ENCODE peak calls at places on chromosome 3, in six cellular contexts. I is stomach, S is left ventricle myocardium inferior, U is upper lobe of right lung, Y is pancreas, N is psoas muscle. V is an unnamed sample.

GRCh38 chr3:134373278-134373941 is 837 bp downstream of the AMOTL2 start:
- DNase-seq in I (peak), S (peak), U (peak), Y (peak), N (peak), V (peak)

GRCh38 chr3:126414961-126415660 is 20.4 kb downstream of the CFAP100 start:
- DNase-seq in I (peak), S (no peak), U (no peak), Y (no peak), N (no peak), V (no peak)

GRCh38 chr3:123328851-123329635 is 119.8 kb downstream of the ADCY5 start:
- DNase-seq in I (peak), S (peak), U (peak), Y (peak), N (peak), V (peak)

GRCh38 chr3:56885461-56885860 is 83.7 kb upstream of the ARHGEF3 start:
- DNase-seq in I (no peak), S (no peak), U (no peak), Y (no peak), N (no peak), V (no peak)

GRCh38 chr3:123739754-123740153 is 144.4 kb downstream of the MYLK start:
- DNase-seq in I (no peak), S (no peak), U (no peak), Y (no peak), N (no peak), V (peak)

GRCh38 chr3:108123326-108123725 is 32.5 kb upstream of the CD47 start:
- DNase-seq in I (no peak), S (no peak), U (no peak), Y (no peak), N (no peak), V (no peak)

GRCh38 chr3:171874251-171874679 is 31.1 kb downstream of the TMEM212 start:
- DNase-seq in I (no peak), S (no peak), U (no peak), Y (no peak), N (no peak), V (peak)

GRCh38 chr3:113758389-113759029 is 11.7 kb downstream of the ATP6V1A start:
- DNase-seq in I (no peak), S (no peak), U (no peak), Y (no peak), N (no peak), V (no peak)

GRCh38 chr3:192899540-192899982 is 18.1 kb downstream of the MB21D2 start:
- DNase-seq in I (no peak), S (no peak), U (no peak), Y (no peak), N (no peak), V (no peak)

GRCh38 chr3:155386817-155387403 is 93.4 kb upstream of the STRIT1 start:
- DNase-seq in I (no peak), S (no peak), U (no peak), Y (no peak), N (no peak), V (no peak)

GRCh38 chr3:182709306-182709705 is 84.0 kb upstream of the ATP11B start:
- DNase-seq in I (no peak), S (no peak), U (no peak), Y (no peak), N (no peak), V (no peak)

GRCh38 chr3:175129571-175129970 is 270.4 kb downstream of the NAALADL2 start:
- DNase-seq in I (no peak), S (no peak), U (no peak), Y (no peak), N (no peak), V (no peak)

GRCh38 chr3:60582285-60582684 is 669.0 kb downstream of the FHIT start:
- DNase-seq in I (no peak), S (no peak), U (no peak), Y (no peak), N (no peak), V (no peak)

GRCh38 chr3:135271562-135272290 is 476.7 kb downstream of the EPHB1 start:
- DNase-seq in I (peak), S (no peak), U (no peak), Y (no peak), N (peak), V (no peak)

GRCh38 chr3:143307613-143308183 is 188.1 kb downstream of the CHST2 start:
- DNase-seq in I (peak), S (no peak), U (no peak), Y (no peak), N (no peak), V (no peak)

GRCh38 chr3:147419062-147419701 is 10.0 kb downstream of the ZIC1 start:
- DNase-seq in I (no peak), S (no peak), U (no peak), Y (no peak), N (peak), V (peak)

GRCh38 chr3:39130693-39131265 is 22.6 kb downstream of the CSRNP1 start:
- DNase-seq in I (no peak), S (no peak), U (no peak), Y (no peak), N (no peak), V (no peak)

GRCh38 chr3:5194341-5194740 is 6.8 kb downstream of the EDEM1 start:
- DNase-seq in I (no peak), S (no peak), U (no peak), Y (no peak), N (no peak), V (no peak)

GRCh38 chr3:50512131-50512530 is 8.7 kb upstream of the CACNA2D2 start:
- DNase-seq in I (no peak), S (no peak), U (no peak), Y (no peak), N (no peak), V (no peak)

GRCh38 chr3:126130081-126130855 is 46.3 kb upstream of the SLC41A3 start:
- DNase-seq in I (peak), S (peak), U (peak), Y (peak), N (peak), V (no peak)

GRCh38 chr3:185280572-185281365 is 26.9 kb upstream of the EHHADH start:
- DNase-seq in I (no peak), S (no peak), U (no peak), Y (no peak), N (no peak), V (peak)

GRCh38 chr3:159001711-159002110 is 199.9 kb downstream of the MFSD1 start:
- DNase-seq in I (no peak), S (no peak), U (no peak), Y (no peak), N (no peak), V (no peak)

GRCh38 chr3:192858849-192859585 is 58.6 kb downstream of the MB21D2 start:
- DNase-seq in I (no peak), S (no peak), U (no peak), Y (no peak), N (no peak), V (no peak)

GRCh38 chr3:55567615-55568014 is 80.5 kb upstream of the WNT5A start:
- DNase-seq in I (no peak), S (no peak), U (no peak), Y (no peak), N (no peak), V (no peak)

GRCh38 chr3:99023590-99024192 is 122.2 kb upstream of the DCBLD2 start:
- DNase-seq in I (no peak), S (no peak), U (no peak), Y (no peak), N (no peak), V (peak)

GRCh38 chr3:45605569-45605968 is 11.0 kb downstream of the LIMD1 start:
- DNase-seq in I (no peak), S (no peak), U (no peak), Y (no peak), N (no peak), V (no peak)

GRCh38 chr3:140910860-140911259 is 30.8 kb upstream of the SLC25A36 start:
- DNase-seq in I (no peak), S (no peak), U (no peak), Y (no peak), N (no peak), V (no peak)

GRCh38 chr3:1007890-1008289 is 84.9 kb upstream of the CNTN6 start:
- DNase-seq in I (no peak), S (no peak), U (no peak), Y (no peak), N (no peak), V (peak)

GRCh38 chr3:184574552-184575430 is 13.2 kb downstream of the EPHB3 start:
- DNase-seq in I (no peak), S (no peak), U (no peak), Y (no peak), N (no peak), V (no peak)

GRCh38 chr3:111517801-111518200 is 24.2 kb upstream of the CD96 start:
- DNase-seq in I (no peak), S (no peak), U (no peak), Y (no peak), N (no peak), V (no peak)

DNA sequence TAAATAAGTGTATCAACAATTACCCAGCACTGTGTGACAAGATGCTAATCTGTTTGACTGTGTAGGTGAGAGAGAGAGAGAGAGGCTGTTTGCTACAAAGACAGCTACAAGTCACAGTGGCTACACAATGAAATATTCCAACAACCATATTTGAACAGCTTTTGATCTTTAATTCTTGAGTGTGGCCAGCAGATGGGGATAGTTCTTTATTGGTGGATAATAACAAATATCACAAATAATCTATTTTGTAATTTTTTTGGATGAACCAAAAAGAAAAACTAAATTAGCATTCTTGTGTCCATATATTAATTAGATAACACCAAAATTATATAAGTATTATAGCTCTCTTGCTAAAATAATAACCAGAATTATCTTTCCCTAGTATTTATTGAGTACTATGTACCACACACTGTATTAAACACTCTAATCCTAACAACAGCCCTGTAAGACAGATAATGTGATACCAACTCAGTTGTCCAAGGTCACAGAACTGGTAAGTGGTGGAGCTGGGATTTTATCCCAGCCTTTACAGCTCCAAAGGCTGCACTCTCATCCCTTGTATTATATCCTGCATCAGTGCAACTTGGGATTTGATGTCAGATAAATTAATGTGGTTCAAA is 61.9 kb upstream of the C3orf80 start:
- DNase-seq in I (no peak), S (no peak), U (no peak), Y (no peak), N (no peak), V (no peak)
- TF ChIP-seq CTCF in I (peak), S (peak), U (peak), Y (peak), N (peak), V (no peak)

DNA sequence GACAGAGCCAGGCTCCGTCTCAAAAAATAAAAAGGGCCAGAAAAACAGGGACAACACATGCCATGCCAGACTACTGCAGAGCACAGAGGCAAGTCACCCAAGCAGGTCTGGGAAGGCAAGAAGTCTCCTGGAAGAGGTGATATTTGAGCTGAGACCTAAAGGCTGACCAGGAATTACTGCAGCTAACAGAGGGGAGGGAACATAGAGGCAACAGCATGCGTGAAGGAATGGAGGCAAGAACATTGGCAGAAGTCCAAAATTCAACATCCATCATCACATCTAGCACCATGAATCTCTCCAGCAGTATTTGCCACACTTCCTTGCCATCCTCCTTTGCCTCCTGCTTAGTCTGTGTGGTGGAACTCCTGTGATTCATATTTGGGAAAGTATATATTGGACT is 916 bp upstream of the TSEN2 start:
- DNase-seq in I (no peak), S (no peak), U (no peak), Y (no peak), N (no peak), V (no peak)
- H3K4me3 ChIP-seq in I (peak), S (peak), U (peak), Y (no peak), N (peak), V (no peak)

GRCh38 chr3:32502944-32503286 is 263 bp upstream of the CMTM6 start:
- DNase-seq in I (no peak), S (no peak), U (no peak), Y (no peak), N (no peak), V (no peak)

GRCh38 chr3:32500225-32500624 is 2.4 kb downstream of the CMTM6 start:
- DNase-seq in I (no peak), S (no peak), U (no peak), Y (no peak), N (no peak), V (no peak)

GRCh38 chr3:32501785-32502088 is 915 bp downstream of the CMTM6 start:
- DNase-seq in I (no peak), S (no peak), U (no peak), Y (no peak), N (no peak), V (no peak)

GRCh38 chr3:32500880-32501784 is 1.5 kb downstream of the CMTM6 start:
- DNase-seq in I (no peak), S (no peak), U (peak), Y (no peak), N (no peak), V (no peak)

GRCh38 chr3:32502089-32502943 is at the start of gene CMTM6:
- DNase-seq in I (peak), S (peak), U (peak), Y (peak), N (peak), V (peak)
- TF ChIP-seq CTCF in I (no peak), S (no peak), U (no peak), Y (no peak), N (no peak), V (no peak)

GRCh38 chr3:122246214-122246613 is 62.7 kb downstream of the CASR start:
- DNase-seq in I (no peak), S (no peak), U (no peak), Y (no peak), N (no peak), V (peak)
- H3K4me3 ChIP-seq in I (no peak), S (peak), U (peak), Y (no peak), N (peak), V (no peak)

GRCh38 chr3:88002448-88002847 is 56.4 kb downstream of the CGGBP1 start:
- DNase-seq in I (no peak), S (no peak), U (no peak), Y (no peak), N (no peak), V (no peak)

GRCh38 chr3:88000853-88001252 is 58.0 kb downstream of the CGGBP1 start:
- DNase-seq in I (no peak), S (no peak), U (no peak), Y (no peak), N (no peak), V (no peak)

GRCh38 chr3:88003115-88003755 is 55.6 kb downstream of the CGGBP1 start:
- DNase-seq in I (no peak), S (no peak), U (no peak), Y (no peak), N (no peak), V (peak)

GRCh38 chr3:88009066-88009465 is 49.7 kb downstream of the CGGBP1 start:
- DNase-seq in I (no peak), S (no peak), U (no peak), Y (no peak), N (no peak), V (no peak)

GRCh38 chr3:88005066-88005465 is 53.7 kb downstream of the CGGBP1 start:
- DNase-seq in I (no peak), S (no peak), U (no peak), Y (no peak), N (no peak), V (no peak)
- TF ChIP-seq CTCF in I (no peak), S (peak), U (peak), Y (no peak), N (no peak), V (no peak)

V was measured in astrocyte of the cerebellum.